ENCODE peak calls at places on chromosomes 5 and 9, in nine cellular contexts. One of them, this sample, is unnamed.

GRCh38 chr5:154288145-154288544 is 97.6 kb downstream of the GALNT10 start:
- DNase-seq in activated T-cell treated with anti-CD3 and anti-CD28 coated beads for 48 hours: no peak
- DNase-seq in stimulated activated CD8-positive, alpha-beta memory T cell treated with anti-CD3 and anti-CD28 coated beads, Interleukin-2, amount 100 ng/mL, for 1 hour: no peak
- DNase-seq in hypothalamus: peak
- DNase-seq in GM20000: no peak
- DNase-seq in NCI-H2029 treated with DMSO at 0.1 percent for 48 hours: no peak
- DNase-seq in midbrain: peak
- DNase-seq in T-helper 1 cell: no peak
- DNase-seq in bronchial epithelial cell: no peak
- DNase-seq in this sample: no peak

GRCh38 chr5:89282832-89283510 is 400.0 kb upstream of the MEF2C start:
- DNase-seq in activated T-cell treated with anti-CD3 and anti-CD28 coated beads for 48 hours: no peak
- DNase-seq in stimulated activated CD8-positive, alpha-beta memory T cell treated with anti-CD3 and anti-CD28 coated beads, Interleukin-2, amount 100 ng/mL, for 1 hour: no peak
- DNase-seq in hypothalamus: no peak
- DNase-seq in GM20000: peak
- DNase-seq in NCI-H2029 treated with DMSO at 0.1 percent for 48 hours: no peak
- DNase-seq in midbrain: no peak
- DNase-seq in T-helper 1 cell: no peak
- DNase-seq in bronchial epithelial cell: peak
- DNase-seq in this sample: no peak

GRCh38 chr9:34980181-34980761 is 9.3 kb upstream of the DNAJB5 start:
- DNase-seq in activated T-cell treated with anti-CD3 and anti-CD28 coated beads for 48 hours: no peak
- DNase-seq in stimulated activated CD8-positive, alpha-beta memory T cell treated with anti-CD3 and anti-CD28 coated beads, Interleukin-2, amount 100 ng/mL, for 1 hour: no peak
- DNase-seq in hypothalamus: no peak
- DNase-seq in GM20000: no peak
- DNase-seq in NCI-H2029 treated with DMSO at 0.1 percent for 48 hours: no peak
- DNase-seq in midbrain: no peak
- DNase-seq in T-helper 1 cell: no peak
- DNase-seq in bronchial epithelial cell: no peak
- DNase-seq in this sample: no peak

GRCh38 chr9:14768561-14769234 is 46.2 kb upstream of the CER1 start:
- DNase-seq in activated T-cell treated with anti-CD3 and anti-CD28 coated beads for 48 hours: no peak
- DNase-seq in stimulated activated CD8-positive, alpha-beta memory T cell treated with anti-CD3 and anti-CD28 coated beads, Interleukin-2, amount 100 ng/mL, for 1 hour: no peak
- DNase-seq in hypothalamus: no peak
- DNase-seq in GM20000: peak
- DNase-seq in NCI-H2029 treated with DMSO at 0.1 percent for 48 hours: peak
- DNase-seq in midbrain: peak
- DNase-seq in T-helper 1 cell: peak
- DNase-seq in bronchial epithelial cell: peak
- DNase-seq in this sample: no peak

GRCh38 chr5:124639095-124639665 is 107.3 kb downstream of the ZNF608 start:
- DNase-seq in activated T-cell treated with anti-CD3 and anti-CD28 coated beads for 48 hours: no peak
- DNase-seq in stimulated activated CD8-positive, alpha-beta memory T cell treated with anti-CD3 and anti-CD28 coated beads, Interleukin-2, amount 100 ng/mL, for 1 hour: no peak
- DNase-seq in hypothalamus: no peak
- DNase-seq in GM20000: no peak
- DNase-seq in NCI-H2029 treated with DMSO at 0.1 percent for 48 hours: no peak
- DNase-seq in midbrain: no peak
- DNase-seq in T-helper 1 cell: no peak
- DNase-seq in bronchial epithelial cell: no peak
- DNase-seq in this sample: no peak

GRCh38 chr9:89428901-89429890 is 68.7 kb downstream of the SEMA4D start:
- DNase-seq in activated T-cell treated with anti-CD3 and anti-CD28 coated beads for 48 hours: no peak
- DNase-seq in stimulated activated CD8-positive, alpha-beta memory T cell treated with anti-CD3 and anti-CD28 coated beads, Interleukin-2, amount 100 ng/mL, for 1 hour: no peak
- DNase-seq in hypothalamus: no peak
- DNase-seq in GM20000: peak
- DNase-seq in NCI-H2029 treated with DMSO at 0.1 percent for 48 hours: no peak
- DNase-seq in midbrain: peak
- DNase-seq in T-helper 1 cell: peak
- DNase-seq in bronchial epithelial cell: no peak
- DNase-seq in this sample: no peak

GRCh38 chr9:123960366-123960765 is 30.4 kb upstream of the DENND1A start:
- DNase-seq in activated T-cell treated with anti-CD3 and anti-CD28 coated beads for 48 hours: no peak
- DNase-seq in stimulated activated CD8-positive, alpha-beta memory T cell treated with anti-CD3 and anti-CD28 coated beads, Interleukin-2, amount 100 ng/mL, for 1 hour: no peak
- DNase-seq in hypothalamus: no peak
- DNase-seq in GM20000: peak
- DNase-seq in NCI-H2029 treated with DMSO at 0.1 percent for 48 hours: no peak
- DNase-seq in midbrain: no peak
- DNase-seq in T-helper 1 cell: no peak
- DNase-seq in bronchial epithelial cell: no peak
- DNase-seq in this sample: no peak

GRCh38 chr5:179272326-179273073 is 72.8 kb downstream of the ADAMTS2 start:
- DNase-seq in activated T-cell treated with anti-CD3 and anti-CD28 coated beads for 48 hours: no peak
- DNase-seq in stimulated activated CD8-positive, alpha-beta memory T cell treated with anti-CD3 and anti-CD28 coated beads, Interleukin-2, amount 100 ng/mL, for 1 hour: no peak
- DNase-seq in hypothalamus: no peak
- DNase-seq in GM20000: no peak
- DNase-seq in NCI-H2029 treated with DMSO at 0.1 percent for 48 hours: no peak
- DNase-seq in midbrain: no peak
- DNase-seq in T-helper 1 cell: no peak
- DNase-seq in bronchial epithelial cell: no peak
- DNase-seq in this sample: no peak

GRCh38 chr9:75235632-75236031 is 147.3 kb downstream of the OSTF1 start:
- DNase-seq in activated T-cell treated with anti-CD3 and anti-CD28 coated beads for 48 hours: no peak
- DNase-seq in stimulated activated CD8-positive, alpha-beta memory T cell treated with anti-CD3 and anti-CD28 coated beads, Interleukin-2, amount 100 ng/mL, for 1 hour: no peak
- DNase-seq in hypothalamus: no peak
- DNase-seq in GM20000: no peak
- DNase-seq in NCI-H2029 treated with DMSO at 0.1 percent for 48 hours: no peak
- DNase-seq in midbrain: no peak
- DNase-seq in T-helper 1 cell: no peak
- DNase-seq in bronchial epithelial cell: peak
- DNase-seq in this sample: no peak

GRCh38 chr5:52947208-52947607 is 41.9 kb upstream of the ITGA2 start:
- DNase-seq in activated T-cell treated with anti-CD3 and anti-CD28 coated beads for 48 hours: no peak
- DNase-seq in stimulated activated CD8-positive, alpha-beta memory T cell treated with anti-CD3 and anti-CD28 coated beads, Interleukin-2, amount 100 ng/mL, for 1 hour: no peak
- DNase-seq in hypothalamus: no peak
- DNase-seq in GM20000: no peak
- DNase-seq in NCI-H2029 treated with DMSO at 0.1 percent for 48 hours: no peak
- DNase-seq in midbrain: no peak
- DNase-seq in T-helper 1 cell: no peak
- DNase-seq in bronchial epithelial cell: no peak
- DNase-seq in this sample: no peak

GRCh38 chr9:9395539-9395938 is 1217.3 kb downstream of the PTPRD start:
- DNase-seq in activated T-cell treated with anti-CD3 and anti-CD28 coated beads for 48 hours: no peak
- DNase-seq in stimulated activated CD8-positive, alpha-beta memory T cell treated with anti-CD3 and anti-CD28 coated beads, Interleukin-2, amount 100 ng/mL, for 1 hour: no peak
- DNase-seq in hypothalamus: no peak
- DNase-seq in GM20000: no peak
- DNase-seq in NCI-H2029 treated with DMSO at 0.1 percent for 48 hours: no peak
- DNase-seq in midbrain: no peak
- DNase-seq in T-helper 1 cell: no peak
- DNase-seq in bronchial epithelial cell: no peak
- DNase-seq in this sample: no peak

GRCh38 chr9:128927731-128928411 is 7.1 kb downstream of the PHYHD1 start:
- DNase-seq in activated T-cell treated with anti-CD3 and anti-CD28 coated beads for 48 hours: peak
- DNase-seq in stimulated activated CD8-positive, alpha-beta memory T cell treated with anti-CD3 and anti-CD28 coated beads, Interleukin-2, amount 100 ng/mL, for 1 hour: peak
- DNase-seq in hypothalamus: peak
- DNase-seq in GM20000: peak
- DNase-seq in NCI-H2029 treated with DMSO at 0.1 percent for 48 hours: peak
- DNase-seq in midbrain: peak
- DNase-seq in T-helper 1 cell: peak
- DNase-seq in bronchial epithelial cell: no peak
- DNase-seq in this sample: no peak

GRCh38 chr5:10586008-10586407 is 22.1 kb downstream of the ANKRD33B start:
- DNase-seq in activated T-cell treated with anti-CD3 and anti-CD28 coated beads for 48 hours: no peak
- DNase-seq in stimulated activated CD8-positive, alpha-beta memory T cell treated with anti-CD3 and anti-CD28 coated beads, Interleukin-2, amount 100 ng/mL, for 1 hour: no peak
- DNase-seq in hypothalamus: no peak
- DNase-seq in GM20000: no peak
- DNase-seq in NCI-H2029 treated with DMSO at 0.1 percent for 48 hours: no peak
- DNase-seq in midbrain: no peak
- DNase-seq in T-helper 1 cell: no peak
- DNase-seq in bronchial epithelial cell: no peak
- DNase-seq in this sample: no peak

GRCh38 chr9:130122465-130122864 is 49.7 kb upstream of the NCS1 start:
- DNase-seq in activated T-cell treated with anti-CD3 and anti-CD28 coated beads for 48 hours: no peak
- DNase-seq in stimulated activated CD8-positive, alpha-beta memory T cell treated with anti-CD3 and anti-CD28 coated beads, Interleukin-2, amount 100 ng/mL, for 1 hour: no peak
- DNase-seq in hypothalamus: no peak
- DNase-seq in GM20000: no peak
- DNase-seq in NCI-H2029 treated with DMSO at 0.1 percent for 48 hours: no peak
- DNase-seq in midbrain: no peak
- DNase-seq in T-helper 1 cell: no peak
- DNase-seq in bronchial epithelial cell: no peak
- DNase-seq in this sample: no peak

GRCh38 chr5:136123236-136123768 is 9.3 kb upstream of the SMAD5 start:
- DNase-seq in activated T-cell treated with anti-CD3 and anti-CD28 coated beads for 48 hours: no peak
- DNase-seq in stimulated activated CD8-positive, alpha-beta memory T cell treated with anti-CD3 and anti-CD28 coated beads, Interleukin-2, amount 100 ng/mL, for 1 hour: no peak
- DNase-seq in hypothalamus: no peak
- DNase-seq in GM20000: no peak
- DNase-seq in NCI-H2029 treated with DMSO at 0.1 percent for 48 hours: peak
- DNase-seq in midbrain: no peak
- DNase-seq in T-helper 1 cell: no peak
- DNase-seq in bronchial epithelial cell: peak
- DNase-seq in this sample: no peak

GRCh38 chr9:109574061-109574882 is 76.2 kb upstream of the PTPN3 start:
- DNase-seq in activated T-cell treated with anti-CD3 and anti-CD28 coated beads for 48 hours: no peak
- DNase-seq in stimulated activated CD8-positive, alpha-beta memory T cell treated with anti-CD3 and anti-CD28 coated beads, Interleukin-2, amount 100 ng/mL, for 1 hour: no peak
- DNase-seq in hypothalamus: no peak
- DNase-seq in GM20000: peak
- DNase-seq in NCI-H2029 treated with DMSO at 0.1 percent for 48 hours: peak
- DNase-seq in midbrain: peak
- DNase-seq in T-helper 1 cell: peak
- DNase-seq in bronchial epithelial cell: peak
- DNase-seq in this sample: no peak

GRCh38 chr9:109314011-109314531 is 6.8 kb downstream of the EPB41L4B start:
- DNase-seq in activated T-cell treated with anti-CD3 and anti-CD28 coated beads for 48 hours: no peak
- DNase-seq in stimulated activated CD8-positive, alpha-beta memory T cell treated with anti-CD3 and anti-CD28 coated beads, Interleukin-2, amount 100 ng/mL, for 1 hour: no peak
- DNase-seq in hypothalamus: no peak
- DNase-seq in GM20000: no peak
- DNase-seq in NCI-H2029 treated with DMSO at 0.1 percent for 48 hours: peak
- DNase-seq in midbrain: no peak
- DNase-seq in T-helper 1 cell: no peak
- DNase-seq in bronchial epithelial cell: peak
- DNase-seq in this sample: no peak

GRCh38 chr9:71285191-71285656 is 163.8 kb upstream of the TRPM3 start:
- DNase-seq in activated T-cell treated with anti-CD3 and anti-CD28 coated beads for 48 hours: no peak
- DNase-seq in stimulated activated CD8-positive, alpha-beta memory T cell treated with anti-CD3 and anti-CD28 coated beads, Interleukin-2, amount 100 ng/mL, for 1 hour: no peak
- DNase-seq in hypothalamus: peak
- DNase-seq in GM20000: peak
- DNase-seq in NCI-H2029 treated with DMSO at 0.1 percent for 48 hours: peak
- DNase-seq in midbrain: peak
- DNase-seq in T-helper 1 cell: peak
- DNase-seq in bronchial epithelial cell: peak
- DNase-seq in this sample: peak

GRCh38 chr9:19404278-19405075 is 4.3 kb upstream of the ACER2 start:
- DNase-seq in activated T-cell treated with anti-CD3 and anti-CD28 coated beads for 48 hours: no peak
- DNase-seq in stimulated activated CD8-positive, alpha-beta memory T cell treated with anti-CD3 and anti-CD28 coated beads, Interleukin-2, amount 100 ng/mL, for 1 hour: no peak
- DNase-seq in hypothalamus: no peak
- DNase-seq in GM20000: no peak
- DNase-seq in NCI-H2029 treated with DMSO at 0.1 percent for 48 hours: no peak
- DNase-seq in midbrain: no peak
- DNase-seq in T-helper 1 cell: no peak
- DNase-seq in bronchial epithelial cell: peak
- DNase-seq in this sample: no peak

GRCh38 chr9:113875917-113876805 is at the start of gene ZNF618:
- DNase-seq in activated T-cell treated with anti-CD3 and anti-CD28 coated beads for 48 hours: no peak
- DNase-seq in stimulated activated CD8-positive, alpha-beta memory T cell treated with anti-CD3 and anti-CD28 coated beads, Interleukin-2, amount 100 ng/mL, for 1 hour: no peak
- DNase-seq in hypothalamus: no peak
- DNase-seq in GM20000: peak
- DNase-seq in NCI-H2029 treated with DMSO at 0.1 percent for 48 hours: no peak
- DNase-seq in midbrain: no peak
- DNase-seq in T-helper 1 cell: no peak
- DNase-seq in bronchial epithelial cell: no peak
- DNase-seq in this sample: no peak

GRCh38 chr5:179118756-179119414 is 58.7 kb downstream of the ZNF354C start:
- DNase-seq in activated T-cell treated with anti-CD3 and anti-CD28 coated beads for 48 hours: no peak
- DNase-seq in stimulated activated CD8-positive, alpha-beta memory T cell treated with anti-CD3 and anti-CD28 coated beads, Interleukin-2, amount 100 ng/mL, for 1 hour: no peak
- DNase-seq in hypothalamus: no peak
- DNase-seq in GM20000: no peak
- DNase-seq in NCI-H2029 treated with DMSO at 0.1 percent for 48 hours: no peak
- DNase-seq in midbrain: no peak
- DNase-seq in T-helper 1 cell: no peak
- DNase-seq in bronchial epithelial cell: no peak
- DNase-seq in this sample: no peak

GRCh38 chr5:95884511-95884910 is 62.0 kb upstream of the GLRX start:
- DNase-seq in activated T-cell treated with anti-CD3 and anti-CD28 coated beads for 48 hours: no peak
- DNase-seq in stimulated activated CD8-positive, alpha-beta memory T cell treated with anti-CD3 and anti-CD28 coated beads, Interleukin-2, amount 100 ng/mL, for 1 hour: no peak
- DNase-seq in hypothalamus: no peak
- DNase-seq in GM20000: no peak
- DNase-seq in NCI-H2029 treated with DMSO at 0.1 percent for 48 hours: no peak
- DNase-seq in midbrain: no peak
- DNase-seq in T-helper 1 cell: no peak
- DNase-seq in bronchial epithelial cell: no peak
- DNase-seq in this sample: no peak

GRCh38 chr5:14560091-14560595 is 21.4 kb upstream of the OTULINL start:
- DNase-seq in activated T-cell treated with anti-CD3 and anti-CD28 coated beads for 48 hours: no peak
- DNase-seq in stimulated activated CD8-positive, alpha-beta memory T cell treated with anti-CD3 and anti-CD28 coated beads, Interleukin-2, amount 100 ng/mL, for 1 hour: no peak
- DNase-seq in hypothalamus: no peak
- DNase-seq in GM20000: no peak
- DNase-seq in NCI-H2029 treated with DMSO at 0.1 percent for 48 hours: peak
- DNase-seq in midbrain: no peak
- DNase-seq in T-helper 1 cell: peak
- DNase-seq in bronchial epithelial cell: no peak
- DNase-seq in this sample: no peak

GRCh38 chr5:133461796-133462516 is 150.4 kb downstream of the FSTL4 start:
- DNase-seq in activated T-cell treated with anti-CD3 and anti-CD28 coated beads for 48 hours: no peak
- DNase-seq in stimulated activated CD8-positive, alpha-beta memory T cell treated with anti-CD3 and anti-CD28 coated beads, Interleukin-2, amount 100 ng/mL, for 1 hour: no peak
- DNase-seq in hypothalamus: no peak
- DNase-seq in GM20000: no peak
- DNase-seq in NCI-H2029 treated with DMSO at 0.1 percent for 48 hours: peak
- DNase-seq in midbrain: no peak
- DNase-seq in T-helper 1 cell: no peak
- DNase-seq in bronchial epithelial cell: no peak
- DNase-seq in this sample: no peak